ENCODE peak calls at places on chromosomes 7 and 10, in nine cellular contexts. O is lower leg skin, W is prostate gland, E is uterus, T is A549, S is GM12891, Y is suprapubic skin, C is IMR-90, H is testis. F is an unnamed sample.

GRCh38 chr7:139714163-139714901 is 63.5 kb downstream of the HIPK2 start:
- DNase-seq in O (no peak), W (no peak), T (no peak), Y (no peak), H (no peak), S (peak), E (no peak), C (no peak), F (no peak)

GRCh38 chr7:64640504-64640903 is 25.4 kb upstream of the ZNF107 start:
- DNase-seq in C (no peak), H (no peak), O (no peak), T (no peak), Y (no peak), E (no peak), S (no peak), W (no peak), F (no peak)

GRCh38 chr10:10726101-10726500 is 291.6 kb upstream of the CELF2 start:
- DNase-seq in Y (no peak), T (no peak), H (no peak), E (no peak), C (no peak), O (no peak), S (no peak), W (no peak), F (no peak)

GRCh38 chr7:137386966-137387365 is 43.4 kb upstream of the PTN start:
- DNase-seq in H (no peak), W (no peak), T (no peak), Y (no peak), O (no peak), E (no peak), C (no peak), S (no peak), F (no peak)

GRCh38 chr10:29517352-29517923 is 117.3 kb downstream of the SVIL start:
- DNase-seq in E (no peak), O (no peak), Y (no peak), S (no peak), W (no peak), C (peak), H (peak), T (peak), F (no peak)

GRCh38 chr7:125061776-125062397 is 132.3 kb upstream of the POT1 start:
- DNase-seq in S (no peak), C (peak), T (peak), Y (no peak), W (no peak), H (no peak), O (no peak), E (no peak), F (no peak)

GRCh38 chr7:157690058-157690832 is 353.4 kb downstream of the DNAJB6 start:
- DNase-seq in W (no peak), T (no peak), E (no peak), S (no peak), O (no peak), H (no peak), C (no peak), Y (peak), F (peak)

GRCh38 chr10:96556003-96556402 is 30.8 kb downstream of the TM9SF3 start:
- DNase-seq in O (no peak), Y (no peak), E (no peak), C (no peak), T (no peak), H (no peak), S (no peak), W (no peak), F (no peak)

GRCh38 chr10:69807122-69807521 is 5.4 kb downstream of the COL13A1 start:
- DNase-seq in Y (no peak), C (peak), H (no peak), E (no peak), O (no peak), W (no peak), T (peak), S (no peak), F (no peak)

GRCh38 chr10:92590623-92591549 is 2.0 kb upstream of the KIF11 start:
- DNase-seq in W (peak), T (peak), O (peak), E (peak), Y (no peak), S (peak), H (peak), C (peak), F (peak)

GRCh38 chr10:22503315-22504090 is 158.2 kb downstream of the SPAG6 start:
- DNase-seq in T (no peak), S (no peak), C (no peak), Y (no peak), W (no peak), O (no peak), E (no peak), H (no peak), F (no peak)

GRCh38 chr7:106870983-106871410 is 5.9 kb downstream of the PIK3CG start:
- DNase-seq in Y (no peak), S (peak), E (no peak), W (no peak), O (no peak), T (no peak), C (peak), H (no peak), F (no peak)

GRCh38 chr10:12389154-12389734 is 39.9 kb downstream of the CAMK1D start:
- DNase-seq in W (peak), Y (no peak), T (no peak), S (no peak), O (no peak), E (no peak), H (peak), C (no peak), F (no peak)

GRCh38 chr10:127370601-127371000 is 174.2 kb upstream of the INSYN2A start:
- DNase-seq in E (no peak), C (no peak), O (no peak), S (no peak), Y (no peak), H (no peak), T (no peak), W (no peak), F (no peak)

GRCh38 chr10:119299531-119299930 is 92.2 kb downstream of the GRK5 start:
- DNase-seq in Y (no peak), O (no peak), T (peak), C (no peak), E (no peak), H (no peak), S (no peak), W (no peak), F (no peak)

GRCh38 chr10:12703141-12703540 is 298.4 kb downstream of the CCDC3 start:
- DNase-seq in C (no peak), E (no peak), T (no peak), S (no peak), O (no peak), Y (no peak), W (no peak), H (no peak), F (no peak)

GRCh38 chr7:55247466-55247865 is 117.7 kb upstream of the LANCL2 start:
- DNase-seq in C (peak), Y (no peak), E (no peak), W (no peak), T (no peak), O (no peak), S (no peak), H (no peak), F (no peak)

GRCh38 chr7:14834456-14834855 is 68.1 kb downstream of the DGKB start:
- DNase-seq in E (no peak), Y (no peak), O (no peak), S (no peak), W (no peak), H (no peak), C (peak), T (no peak), F (no peak)

GRCh38 chr10:68251146-68251545 is 19.2 kb upstream of the ATOH7 start:
- DNase-seq in H (no peak), S (no peak), C (no peak), O (no peak), Y (no peak), W (no peak), T (no peak), E (no peak), F (no peak)

GRCh38 chr7:108789451-108789850 is 219.8 kb downstream of the DNAJB9 start:
- DNase-seq in T (no peak), W (no peak), C (no peak), H (no peak), Y (no peak), E (no peak), S (no peak), O (no peak), F (no peak)

GRCh38 chr10:7333995-7334964 is 76.6 kb downstream of the SFMBT2 start:
- DNase-seq in O (no peak), C (peak), Y (no peak), T (no peak), H (no peak), E (no peak), S (no peak), W (no peak), F (no peak)

GRCh38 chr10:124174071-124174566 is 80.7 kb upstream of the CHST15 start:
- DNase-seq in C (no peak), Y (no peak), H (no peak), W (no peak), E (no peak), T (no peak), O (no peak), S (no peak), F (no peak)

GRCh38 chr7:139317954-139318505 is 23.1 kb upstream of the FMC1 start:
- DNase-seq in E (no peak), H (no peak), S (no peak), W (peak), Y (no peak), T (no peak), C (no peak), O (no peak), F (no peak)

GRCh38 chr10:22103701-22104100 is 100.2 kb upstream of the DNAJC1 start:
- DNase-seq in E (no peak), T (peak), O (no peak), H (no peak), Y (no peak), C (no peak), S (no peak), W (no peak), F (no peak)

GRCh38 chr7:139086454-139086853 is 23.1 kb downstream of the ZC3HAV1 start:
- DNase-seq in C (no peak), Y (no peak), E (no peak), T (no peak), O (no peak), W (no peak), S (no peak), H (no peak), F (no peak)

GRCh38 chr7:75989726-75990388 is 4.5 kb downstream of the TMEM120A start:
- DNase-seq in O (no peak), T (no peak), W (no peak), S (no peak), C (no peak), H (peak), E (no peak), Y (peak), F (no peak)

GRCh38 chr10:98368644-98369043 is 46.3 kb downstream of the PYROXD2 start:
- DNase-seq in E (no peak), S (no peak), T (no peak), Y (no peak), W (no peak), C (no peak), O (no peak), H (no peak), F (no peak)

GRCh38 chr10:102309236-102309635 is 63.9 kb downstream of the GBF1 start:
- DNase-seq in Y (no peak), O (no peak), T (no peak), E (no peak), H (no peak), C (no peak), S (no peak), W (no peak), F (no peak)

GRCh38 chr10:23081156-23081833 is 14.1 kb upstream of the MSRB2 start:
- DNase-seq in H (no peak), W (peak), Y (no peak), S (no peak), O (no peak), C (peak), T (no peak), E (no peak), F (no peak)

GRCh38 chr10:129964611-129965417 is 740 bp upstream of the EBF3 start:
- DNase-seq in W (no peak), T (no peak), O (peak), H (no peak), Y (no peak), E (no peak), S (no peak), C (no peak), F (no peak)

GRCh38 chr7:47285860-47286491 is 295.9 kb downstream of the TNS3 start:
- DNase-seq in H (no peak), S (no peak), E (no peak), T (no peak), W (no peak), C (no peak), Y (no peak), O (no peak), F (no peak)

GRCh38 chr7:102840404-102840803 is 72.4 kb upstream of the LRRC17 start:
- DNase-seq in H (no peak), T (peak), E (no peak), Y (no peak), S (no peak), W (no peak), C (no peak), O (no peak), F (no peak)

GRCh38 chr10:81963606-81964005 is 88.6 kb downstream of the NRG3 start:
- DNase-seq in S (no peak), T (no peak), H (no peak), O (no peak), W (no peak), E (no peak), Y (no peak), C (no peak), F (no peak)

GRCh38 chr7:102439963-102440795 is 6.8 kb downstream of the ORAI2 start:
- DNase-seq in Y (no peak), C (peak), H (no peak), W (peak), T (peak), O (no peak), S (no peak), E (no peak), F (no peak)

GRCh38 chr7:35725280-35725680 is 30.3 kb upstream of the HERPUD2 start:
- DNase-seq in S (no peak), O (no peak), W (no peak), H (no peak), C (no peak), E (no peak), T (no peak), Y (no peak), F (no peak)

GRCh38 chr7:44637788-44638594 is 31.6 kb downstream of the OGDH start:
- DNase-seq in S (no peak), O (peak), Y (peak), E (no peak), T (peak), W (no peak), H (no peak), C (peak), F (peak)

GRCh38 chr7:12715372-12716133 is 28.1 kb downstream of the ARL4A start:
- DNase-seq in T (peak), S (no peak), O (peak), Y (peak), C (peak), E (peak), W (peak), H (peak), F (peak)

GRCh38 chr7:55308186-55308929 is 56.8 kb upstream of the LANCL2 start:
- DNase-seq in O (no peak), W (no peak), E (no peak), T (no peak), C (peak), Y (no peak), H (no peak), S (no peak), F (no peak)

GRCh38 chr10:80292607-80293239 is 3.3 kb upstream of the MAT1A start:
- DNase-seq in S (no peak), H (no peak), C (no peak), Y (no peak), T (no peak), E (no peak), W (no peak), O (no peak), F (no peak)

GRCh38 chr7:111561909-111562732 is at the start of gene IMMP2L:
- DNase-seq in S (peak), C (peak), T (peak), Y (peak), H (peak), E (peak), W (peak), O (peak), F (peak)
- TF ChIP-seq POLR2A in S (no peak), C (peak), T (peak), Y (peak), H (no peak), E (peak), W (peak), O (no peak), F (peak)

DNA sequence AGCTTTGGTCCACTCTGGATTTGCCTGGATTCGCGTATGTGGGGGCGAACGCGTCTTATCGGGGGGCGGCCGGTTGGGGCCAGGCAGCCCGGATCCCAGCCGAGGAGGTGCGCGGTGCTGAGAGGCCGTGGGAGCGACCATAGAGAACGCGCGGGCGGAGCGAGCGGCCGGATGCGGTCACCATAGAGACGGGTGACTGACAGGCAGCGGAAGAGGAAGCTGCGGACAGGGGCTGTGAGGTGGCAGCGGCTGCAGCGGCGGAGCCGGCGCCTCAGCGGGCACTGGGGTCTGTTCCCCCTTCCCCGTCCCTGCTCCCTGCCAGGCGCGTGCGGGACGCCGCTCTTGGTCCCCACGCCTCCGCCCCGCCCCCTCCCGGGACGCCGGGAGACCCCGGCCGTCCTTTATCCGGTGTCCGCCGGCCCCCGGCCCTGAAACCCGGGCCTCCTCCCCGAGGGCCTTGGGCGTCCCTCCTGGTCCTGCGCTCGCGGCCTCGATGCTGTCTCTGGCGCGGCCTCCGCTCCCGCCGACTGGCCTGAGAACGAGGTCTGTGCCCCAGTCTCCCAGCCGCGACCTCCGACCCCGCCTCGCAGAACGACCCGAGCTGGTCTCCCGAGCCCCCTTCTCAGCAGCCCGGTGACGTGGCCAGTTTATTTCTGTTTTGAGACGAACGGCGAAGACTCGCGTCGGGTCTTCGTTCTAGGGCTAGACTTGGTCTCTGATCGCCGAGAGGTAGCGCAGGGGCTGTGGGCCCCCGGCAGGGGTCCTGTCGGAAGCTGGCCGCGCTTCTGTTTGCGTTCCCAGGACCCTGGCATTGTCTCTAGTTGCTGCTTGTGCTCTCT is at the start of gene CHPF2:
- DNase-seq in T (peak), E (peak), O (peak), Y (peak), H (peak), W (peak), S (peak), C (peak), F (peak)
- TF ChIP-seq POLR2A in T (peak), E (peak), O (no peak), Y (no peak), H (no peak), W (peak), S (peak), C (peak), F (peak)

GRCh38 chr10:73908853-73909611 is 1.9 kb upstream of the PLAU start:
- DNase-seq in S (no peak), C (peak), T (peak), Y (no peak), E (peak), H (no peak), O (peak), W (no peak), F (peak)
- TF ChIP-seq POLR2A in S (no peak), C (peak), T (no peak), Y (no peak), E (no peak), H (no peak), O (no peak), W (no peak), F (no peak)

DNA sequence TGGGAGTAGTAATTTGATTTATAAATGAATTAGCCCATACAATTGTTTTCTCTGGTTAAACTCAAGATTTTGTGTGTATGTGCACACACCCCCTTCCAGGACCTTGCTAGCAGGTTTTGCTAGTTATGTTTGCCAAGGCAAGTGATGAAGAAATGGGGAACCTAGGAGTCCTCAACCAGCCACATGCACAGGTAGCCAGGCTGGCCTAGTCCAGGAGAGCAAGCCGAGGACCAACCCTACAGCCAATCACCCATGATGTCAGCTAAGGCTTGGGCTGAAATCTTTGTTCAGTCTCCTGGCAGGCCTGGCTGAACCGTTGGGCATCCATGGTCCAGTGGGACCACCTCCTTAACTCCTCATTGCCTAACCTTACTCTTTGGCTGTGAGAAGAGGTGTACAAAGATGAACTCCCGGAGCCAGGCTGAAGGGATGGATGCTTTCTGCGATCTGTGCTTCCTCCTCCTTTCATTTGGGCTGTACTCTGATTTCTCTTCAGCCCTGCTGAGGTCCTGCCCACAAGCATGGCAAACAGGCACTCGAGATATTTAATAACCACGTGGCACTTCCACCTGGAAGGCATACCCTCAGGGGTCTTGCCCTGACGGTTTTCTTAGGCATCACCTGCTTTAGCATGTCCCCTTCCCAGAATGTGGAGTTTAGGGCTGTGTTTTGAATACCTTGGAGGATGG is 22.1 kb downstream of the HNRNPA2B1 start:
- DNase-seq in H (no peak), O (no peak), T (no peak), W (no peak), Y (no peak), S (no peak), E (no peak), C (no peak), F (no peak)
- TF ChIP-seq POLR2A in H (no peak), O (no peak), T (no peak), W (no peak), Y (no peak), S (no peak), E (no peak), C (no peak), F (no peak)